ENCODE peak calls at places on chromosomes 2 and 18, in ten cellular contexts. R is cardiac muscle cell; H is A549; B is CD4-positive, alpha-beta T cell; C is tibial nerve; G is mesothelial cell of epicardium; F is BJ; D is spleen; N is HFFc6; W is endodermal cell. Z is an unnamed sample.
A peak's percentile ranks its signal among the peaks of the same experiment; 100 is the strongest.

GRCh38 chr2:25333981-25334380 is 7.7 kb downstream of the DNMT3A start:
- DNase-seq in H (no peak), F (no peak), R (no peak), G (no peak), N (no peak), C (no peak), W (no peak), D (peak; percentile 74), B (no peak), Z (no peak)

GRCh38 chr2:26059542-26059941 is 25.7 kb downstream of the RAB10 start:
- DNase-seq in W (no peak), R (no peak), H (peak; percentile 57), B (no peak), F (no peak), G (no peak), N (no peak), C (no peak), D (no peak), Z (no peak)

GRCh38 chr18:74963820-74964446 is 245.0 kb downstream of the PTGR3 start:
- DNase-seq in C (no peak), G (no peak), D (no peak), R (peak; percentile 80), W (peak; percentile 74), N (peak; percentile 33), B (no peak), F (no peak), H (peak; percentile 47), Z (peak; percentile 38)

GRCh38 chr18:47748093-47748796 is 182.2 kb downstream of the SMAD2 start:
- DNase-seq in D (no peak), F (no peak), C (no peak), H (no peak), B (no peak), W (peak; percentile 36), N (no peak), G (no peak), R (no peak), Z (no peak)

GRCh38 chr2:189350515-189351209 is 90.6 kb upstream of the WDR75 start:
- DNase-seq in D (no peak), H (no peak), F (peak; percentile 98), R (no peak), W (no peak), C (peak; percentile 43), N (peak; percentile 94), G (no peak), B (no peak), Z (no peak)

GRCh38 chr2:134217316-134217715 is 36.6 kb upstream of the MGAT5 start:
- DNase-seq in W (no peak), R (no peak), H (no peak), B (no peak), G (no peak), C (no peak), D (no peak), N (no peak), F (no peak), Z (no peak)

GRCh38 chr2:231597014-231597611 is 4.4 kb downstream of the TEX44 start:
- DNase-seq in D (no peak), C (no peak), N (no peak), F (peak; percentile 23), H (no peak), B (no peak), W (no peak), G (no peak), R (no peak), Z (peak; percentile 63)

GRCh38 chr2:138787053-138787666 is 7.0 kb upstream of the NXPH2 start:
- DNase-seq in G (no peak), D (no peak), W (peak; percentile 55), N (peak; percentile 40), R (peak; percentile 54), C (no peak), H (peak; percentile 25), B (no peak), F (no peak), Z (no peak)

GRCh38 chr2:55056024-55056521 is 5.8 kb upstream of the RTN4 start:
- DNase-seq in B (no peak), N (no peak), C (no peak), R (no peak), F (no peak), H (peak; percentile 42), W (no peak), D (no peak), G (no peak), Z (no peak)

GRCh38 chr18:74539289-74539688 is 5.0 kb downstream of the CNDP1 start:
- DNase-seq in G (no peak), F (no peak), H (no peak), W (no peak), B (no peak), N (no peak), R (no peak), D (peak; percentile 37), C (no peak), Z (no peak)

GRCh38 chr2:55051026-55051866 is 995 bp upstream of the RTN4 start:
- DNase-seq in C (peak; percentile 42), F (peak; percentile 100), W (peak; percentile 78), H (peak; percentile 96), N (peak; percentile 100), B (peak; percentile 11), G (no peak), D (no peak), R (peak; percentile 48), Z (no peak)

GRCh38 chr18:23668731-23669130 is 6.0 kb upstream of the ANKRD29 start:
- DNase-seq in W (peak; percentile 76), D (no peak), B (no peak), H (no peak), F (no peak), G (no peak), C (no peak), R (no peak), N (no peak), Z (no peak)

GRCh38 chr18:23671564-23671963 is 8.9 kb upstream of the ANKRD29 start:
- DNase-seq in N (no peak), R (no peak), B (no peak), D (no peak), G (no peak), F (no peak), H (no peak), C (no peak), W (no peak), Z (no peak)

GRCh38 chr18:23669804-23670203 is 7.1 kb upstream of the ANKRD29 start:
- DNase-seq in D (no peak), R (no peak), C (no peak), W (no peak), H (no peak), G (no peak), F (no peak), B (no peak), N (no peak), Z (no peak)

GRCh38 chr18:23667114-23667513 is 4.4 kb upstream of the ANKRD29 start:
- DNase-seq in R (no peak), F (no peak), D (no peak), N (no peak), G (no peak), W (no peak), B (no peak), H (no peak), C (no peak), Z (no peak)

GRCh38 chr18:23669202-23669766 is 6.6 kb upstream of the ANKRD29 start:
- DNase-seq in R (no peak), W (no peak), C (no peak), F (no peak), B (no peak), G (no peak), N (no peak), D (no peak), H (no peak), Z (no peak)
- TF ChIP-seq CTCF in R (no peak), W (no peak), C (no peak), F (no peak), B (no peak), G (no peak), N (no peak), D (no peak), H (no peak), Z (no peak)

GRCh38 chr2:74919827-74920226 is 38.6 kb upstream of the POLE4 start:
- DNase-seq in N (peak; percentile 14), R (peak; percentile 73), H (peak; percentile 69), C (peak; percentile 42), W (peak; percentile 95), B (peak; percentile 63), F (no peak), D (peak; percentile 93), G (peak; percentile 66), Z (peak; percentile 84)
- TF ChIP-seq CTCF in N (peak; percentile 92), R (peak; percentile 64), H (peak; percentile 98), C (peak; percentile 69), W (peak; percentile 98), B (peak; percentile 89), F (peak; percentile 81), D (peak; percentile 65), G (peak; percentile 94), Z (peak; percentile 91)

DNA sequence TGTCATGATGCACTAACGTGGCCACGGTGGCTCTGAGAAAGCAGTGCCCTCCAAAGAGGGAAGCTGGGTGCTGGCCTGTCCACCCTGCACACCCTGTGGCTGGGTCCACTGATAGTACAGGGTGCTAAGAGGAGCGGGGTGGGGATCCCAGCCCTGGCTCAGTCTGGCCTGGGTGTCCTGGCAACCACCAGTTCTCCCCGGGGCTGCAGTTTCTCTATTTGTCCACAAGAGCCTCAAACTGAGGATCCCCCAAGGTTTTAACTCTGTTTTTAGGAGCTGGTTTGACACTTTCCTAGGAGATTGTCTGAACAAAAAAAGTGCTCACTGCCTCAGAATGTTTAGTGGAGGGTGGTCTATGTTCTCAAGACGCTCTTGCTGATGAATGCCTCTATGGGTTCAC is 29.0 kb downstream of the EDAR start:
- DNase-seq in D (no peak), B (no peak), C (no peak), N (no peak), G (no peak), F (no peak), R (no peak), W (no peak), H (no peak), Z (no peak)
- TF ChIP-seq CTCF in D (no peak), B (no peak), C (no peak), N (peak; percentile 56), G (peak; percentile 17), F (peak; percentile 14), R (peak; percentile 21), W (peak; percentile 61), H (no peak), Z (no peak)

GRCh38 chr2:129812654-129813053 is 166.8 kb upstream of the RAB6C start:
- DNase-seq in G (no peak), C (no peak), D (no peak), F (no peak), H (no peak), N (no peak), R (no peak), W (no peak), B (no peak), Z (no peak)

GRCh38 chr2:129812071-129812470 is 167.4 kb upstream of the RAB6C start:
- DNase-seq in N (no peak), G (no peak), R (no peak), W (no peak), F (no peak), H (no peak), D (no peak), B (no peak), C (no peak), Z (no peak)

GRCh38 chr2:129817175-129817574 is 162.3 kb upstream of the RAB6C start:
- DNase-seq in R (no peak), F (no peak), W (no peak), B (no peak), N (no peak), G (no peak), C (no peak), H (no peak), D (no peak), Z (no peak)

GRCh38 chr2:129810521-129810920 is 168.9 kb upstream of the RAB6C start:
- DNase-seq in H (no peak), D (no peak), G (no peak), B (no peak), F (no peak), R (no peak), N (no peak), W (no peak), C (no peak), Z (no peak)

GRCh38 chr2:129813404-129813803 is 166.1 kb upstream of the RAB6C start:
- DNase-seq in C (no peak), W (no peak), B (no peak), F (no peak), R (no peak), D (no peak), N (no peak), G (no peak), H (no peak), Z (no peak)
- TF ChIP-seq CTCF in C (no peak), W (peak; percentile 73), B (no peak), F (no peak), R (peak; percentile 12), D (no peak), N (no peak), G (no peak), H (no peak), Z (peak; percentile 22)